ENCODE peak calls at places on chromosome 22, in four cellular contexts. M, N, L and P are unnamed samples. For H3K36me3, the result is how much of the 10 kb centered on the place peaks cover.

GRCh38 chr22:43515411-43515810 is 103.6 kb downstream of the MPPED1 start:
- DNase-seq in M (no peak), N (no peak), L (no peak), P (no peak)

GRCh38 chr22:25027959-25028840 is 75.7 kb downstream of the KIAA1671 start:
- DNase-seq in M (peak), N (peak), L (no peak), P (no peak)

GRCh38 chr22:42324991-42325710 is 54.7 kb upstream of the TCF20 start:
- DNase-seq in M (no peak), N (no peak), L (no peak), P (no peak)

GRCh38 chr22:45553333-45554039 is 50.8 kb downstream of the FBLN1 start:
- DNase-seq in L (peak), N (peak), M (peak), P (peak)

GRCh38 chr22:36858156-36858555 is 2.6 kb upstream of the NCF4 start:
- DNase-seq in L (no peak), M (no peak), N (no peak), P (no peak)

GRCh38 chr22:45997775-45998637 is 21.0 kb upstream of the WNT7B start:
- DNase-seq in L (peak), M (no peak), N (no peak), P (no peak)

GRCh38 chr22:46414704-46415103 is 79.2 kb downstream of the TRMU start:
- DNase-seq in M (no peak), N (no peak), L (no peak), P (no peak)

GRCh38 chr22:47370448-47371262 is 608.2 kb downstream of the TBC1D22A start:
- DNase-seq in N (no peak), L (no peak), M (no peak), P (no peak)

GRCh38 chr22:24460418-24461089 is 33.2 kb downstream of the ADORA2A start:
- DNase-seq in N (peak), M (no peak), L (no peak), P (no peak)

GRCh38 chr22:47625013-47625385 is 862.5 kb downstream of the TBC1D22A start:
- DNase-seq in N (no peak), L (no peak), M (no peak), P (no peak)

GRCh38 chr22:49152146-49152929 is 675.3 kb downstream of the BRD1 start:
- DNase-seq in L (no peak), M (no peak), N (no peak), P (no peak)

GRCh38 chr22:30017824-30018223 is 62.4 kb upstream of the HORMAD2 start:
- DNase-seq in N (no peak), M (no peak), L (no peak), P (no peak)

GRCh38 chr22:46280999-46281623 is 13.3 kb downstream of the TTC38 start:
- DNase-seq in N (no peak), M (peak), L (no peak), P (no peak)

GRCh38 chr22:39537981-39538380 is 5.4 kb upstream of the RPS19BP1 start:
- DNase-seq in L (no peak), M (no peak), N (no peak), P (no peak)

GRCh38 chr22:45226681-45227186 is 14.0 kb downstream of the KIAA0930 start:
- DNase-seq in N (no peak), M (peak), L (peak), P (no peak)

GRCh38 chr22:30031328-30031727 is 48.9 kb upstream of the HORMAD2 start:
- DNase-seq in L (no peak), N (no peak), M (no peak), P (no peak)

GRCh38 chr22:21447694-21448402 is 19.3 kb upstream of the TMEM191C start:
- DNase-seq in L (peak), M (peak), N (no peak), P (no peak)

GRCh38 chr22:45932066-45932465 is 44.9 kb downstream of the WNT7B start:
- DNase-seq in L (no peak), N (no peak), M (no peak), P (no peak)

GRCh38 chr22:46984751-46985506 is 222.5 kb downstream of the TBC1D22A start:
- DNase-seq in N (peak), L (peak), M (no peak), P (no peak)

GRCh38 chr22:39174498-39175120 is 22.1 kb upstream of the CBX7 start:
- DNase-seq in M (peak), N (peak), L (peak), P (peak)

GRCh38 chr22:50313021-50313420 is 5.6 kb upstream of the PLXNB2 start:
- DNase-seq in L (no peak), N (no peak), M (peak), P (no peak)

GRCh38 chr22:37403267-37403960 is 23.9 kb downstream of the ELFN2 start:
- DNase-seq in M (no peak), N (no peak), L (no peak), P (no peak)

GRCh38 chr22:25193548-25193947 is 6.1 kb upstream of the CRYBB3 start:
- DNase-seq in M (no peak), L (no peak), N (no peak), P (no peak)

GRCh38 chr22:36328635-36329216 is 59.0 kb downstream of the MYH9 start:
- DNase-seq in N (peak), L (peak), M (peak), P (peak)

GRCh38 chr22:25712661-25713400 is 29.2 kb upstream of the MYO18B start:
- DNase-seq in L (no peak), N (no peak), M (no peak), P (no peak)

GRCh38 chr22:45328822-45329535 is 19.2 kb downstream of the FAM118A start:
- DNase-seq in M (peak), L (no peak), N (no peak), P (no peak)

GRCh38 chr22:17842386-17842785 is 68.1 kb upstream of the BID start:
- DNase-seq in L (no peak), M (no peak), N (no peak), P (no peak)

GRCh38 chr22:31446767-31447166 is 42.9 kb downstream of the EIF4ENIF1 start:
- DNase-seq in M (no peak), N (no peak), L (no peak), P (no peak)

GRCh38 chr22:31447337-31447736 is 42.3 kb downstream of the EIF4ENIF1 start:
- DNase-seq in M (no peak), N (no peak), L (no peak), P (no peak)

GRCh38 chr22:31448382-31448781 is 41.3 kb downstream of the EIF4ENIF1 start:
- DNase-seq in M (no peak), N (no peak), L (no peak), P (no peak)

GRCh38 chr22:31451709-31452571 is 37.7 kb downstream of the EIF4ENIF1 start:
- DNase-seq in M (no peak), L (no peak), N (peak), P (peak)

DNA sequence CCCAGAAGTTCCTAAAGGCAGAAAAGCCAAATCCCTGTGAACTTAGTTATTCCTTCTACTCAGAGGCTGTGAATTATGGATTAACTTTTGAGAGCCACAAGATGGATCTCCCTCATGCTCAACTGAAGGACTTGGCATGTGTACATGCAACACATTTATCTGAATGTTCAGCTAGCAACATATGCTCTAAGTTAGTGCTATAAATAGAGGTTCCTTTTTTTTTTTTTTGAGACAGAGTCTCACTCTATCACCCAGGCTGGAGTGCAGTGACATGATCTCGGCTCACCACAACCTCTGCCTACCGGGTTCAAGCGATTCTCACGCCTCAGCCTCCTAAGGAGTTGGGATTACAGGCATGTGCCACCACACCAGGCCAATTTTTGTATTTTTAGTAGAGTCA is 40.1 kb downstream of the EIF4ENIF1 start:
- DNase-seq in N (no peak), M (no peak), L (no peak), P (no peak)
- TF ChIP-seq CTCF in N (no peak), M (no peak), L (no peak), P (no peak)

GRCh38 chr22:20092477-20092854 is 12.4 kb downstream of the DGCR8 start:
- DNase-seq in L (no peak), M (no peak), N (no peak), P (no peak)
- H3K36me3 ChIP-seq in L (half or more), M (half or more), N (half or more), P (under half)

DNA sequence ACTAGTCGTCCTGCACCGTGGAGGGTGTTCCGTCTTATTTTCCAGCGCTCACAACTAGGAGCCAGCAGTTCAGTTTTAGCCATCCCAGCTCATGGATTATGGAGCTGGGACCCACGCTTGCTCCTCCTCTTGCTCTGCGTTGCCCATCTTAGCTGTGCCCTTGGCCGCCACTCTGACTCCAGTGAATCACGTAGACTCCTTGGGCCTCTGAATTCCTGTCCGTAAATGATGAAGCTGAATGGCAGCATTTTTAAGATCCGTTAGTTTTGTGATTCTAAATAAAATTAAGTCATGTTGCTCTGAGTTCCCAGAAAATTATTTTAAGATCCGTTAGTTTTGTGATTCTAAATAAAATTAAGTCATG is 23.8 kb downstream of the BCR start:
- DNase-seq in L (no peak), M (no peak), N (no peak), P (no peak)
- TF ChIP-seq CTCF in L (no peak), M (no peak), N (no peak), P (no peak)

GRCh38 chr22:23287136-23288095 is 107.1 kb downstream of the BCR start:
- DNase-seq in L (no peak), M (no peak), N (no peak), P (no peak)

GRCh38 chr22:23286296-23286695 is 106.0 kb downstream of the BCR start:
- DNase-seq in L (no peak), N (no peak), M (no peak), P (no peak)

GRCh38 chr22:23285236-23285635 is 104.9 kb downstream of the BCR start:
- DNase-seq in M (no peak), N (no peak), L (no peak), P (no peak)

GRCh38 chr22:23284504-23285033 is 104.3 kb downstream of the BCR start:
- DNase-seq in N (no peak), M (no peak), L (no peak), P (no peak)

GRCh38 chr22:23285734-23286133 is 105.4 kb downstream of the BCR start:
- DNase-seq in L (no peak), N (peak), M (no peak), P (no peak)
- H3K36me3 ChIP-seq in L (under half), N (half or more), M (under half), P (under half)